ENCODE peak calls at places on chromosome 17, in seven cellular contexts. One of them, this sample, is unnamed.

GRCh38 chr17:78526231-78527025 is 50.8 kb downstream of the DNAH17 start:
- DNase-seq in Right ventricle myocardium superior: no peak
- DNase-seq in fibroblast of villous mesenchyme: no peak
- DNase-seq in nephron progenitor cell: no peak
- DNase-seq in neural progenitor cell: peak
- DNase-seq in GOT3: no peak
- DNase-seq in IMR-90: no peak
- DNase-seq in this sample: no peak

GRCh38 chr17:1532836-1533602 is 16.6 kb upstream of the INPP5K start:
- DNase-seq in Right ventricle myocardium superior: no peak
- DNase-seq in fibroblast of villous mesenchyme: no peak
- DNase-seq in nephron progenitor cell: no peak
- DNase-seq in neural progenitor cell: peak
- DNase-seq in GOT3: no peak
- DNase-seq in IMR-90: no peak
- DNase-seq in this sample: no peak

GRCh38 chr17:65447823-65448222 is 113.6 kb downstream of the AXIN2 start:
- DNase-seq in Right ventricle myocardium superior: no peak
- DNase-seq in fibroblast of villous mesenchyme: no peak
- DNase-seq in nephron progenitor cell: no peak
- DNase-seq in neural progenitor cell: no peak
- DNase-seq in GOT3: no peak
- DNase-seq in IMR-90: no peak
- DNase-seq in this sample: no peak

GRCh38 chr17:65123757-65124675 is 13.2 kb upstream of the RGS9 start:
- DNase-seq in Right ventricle myocardium superior: no peak
- DNase-seq in fibroblast of villous mesenchyme: peak
- DNase-seq in nephron progenitor cell: no peak
- DNase-seq in neural progenitor cell: no peak
- DNase-seq in GOT3: no peak
- DNase-seq in IMR-90: peak
- DNase-seq in this sample: no peak

GRCh38 chr17:77140878-77141767 is at the start of gene SEC14L1:
- DNase-seq in Right ventricle myocardium superior: peak
- DNase-seq in fibroblast of villous mesenchyme: peak
- DNase-seq in nephron progenitor cell: peak
- DNase-seq in neural progenitor cell: peak
- DNase-seq in GOT3: no peak
- DNase-seq in IMR-90: no peak
- DNase-seq in this sample: peak

GRCh38 chr17:46140645-46141197 is 52.5 kb downstream of the KANSL1 start:
- DNase-seq in Right ventricle myocardium superior: no peak
- DNase-seq in fibroblast of villous mesenchyme: no peak
- DNase-seq in nephron progenitor cell: no peak
- DNase-seq in neural progenitor cell: no peak
- DNase-seq in GOT3: no peak
- DNase-seq in IMR-90: no peak
- DNase-seq in this sample: no peak

GRCh38 chr17:42878123-42878880 is 22.3 kb upstream of the G6PC1 start:
- DNase-seq in Right ventricle myocardium superior: no peak
- DNase-seq in fibroblast of villous mesenchyme: no peak
- DNase-seq in nephron progenitor cell: peak
- DNase-seq in neural progenitor cell: peak
- DNase-seq in GOT3: no peak
- DNase-seq in IMR-90: no peak
- DNase-seq in this sample: no peak

GRCh38 chr17:16352838-16353701 is at the start of gene CENPV:
- DNase-seq in Right ventricle myocardium superior: peak
- DNase-seq in fibroblast of villous mesenchyme: peak
- DNase-seq in nephron progenitor cell: peak
- DNase-seq in neural progenitor cell: peak
- DNase-seq in GOT3: no peak
- DNase-seq in IMR-90: peak
- DNase-seq in this sample: peak

This sample was measured in sigmoid colon.